ENCODE peak calls at places on chromosome X, in six cellular contexts. U is NCI-H1436, Z is smooth muscle cell of the brain vasculature, D is caudate nucleus, B is GM03348, V is retina. R is an unnamed sample.

GRCh38 chrX:71565634-71566033 is 12.6 kb upstream of the GCNA start:
- DNase-seq in B (no peak), Z (no peak), D (no peak), U (no peak), V (no peak), R (no peak)

GRCh38 chrX:134868766-134869495 is 121.9 kb upstream of the SMIM10 start:
- DNase-seq in B (peak; percentile 47), V (no peak), D (no peak), U (no peak), Z (no peak), R (no peak)

GRCh38 chrX:12984629-12985303 is 9.9 kb downstream of the TMSB4X start:
- DNase-seq in B (peak; percentile 52), D (no peak), Z (no peak), V (no peak), U (no peak), R (no peak)

GRCh38 chrX:40278340-40279090 is 180.8 kb upstream of the BCOR start:
- DNase-seq in Z (no peak), B (peak; percentile 16), U (no peak), V (no peak), D (no peak), R (no peak)

GRCh38 chrX:108071578-108071977 is 19.8 kb downstream of the PSMD10 start:
- DNase-seq in Z (no peak), D (no peak), U (no peak), V (no peak), B (no peak), R (no peak)

GRCh38 chrX:7108995-7109634 is 38.4 kb upstream of the STS start:
- DNase-seq in U (no peak), Z (no peak), V (peak; percentile 68), D (no peak), B (peak; percentile 12), R (no peak)

GRCh38 chrX:41435708-41436107 is 11.4 kb upstream of the NYX start:
- DNase-seq in D (no peak), U (no peak), B (no peak), V (no peak), Z (peak; percentile 50), R (no peak)

GRCh38 chrX:81857192-81857591 is 655.3 kb downstream of the SH3BGRL start:
- DNase-seq in D (no peak), B (no peak), Z (no peak), V (no peak), U (no peak), R (no peak)

GRCh38 chrX:115561605-115562491 is 874 bp downstream of the PLS3 start:
- DNase-seq in Z (no peak), V (peak; percentile 27), B (peak; percentile 62), D (peak; percentile 33), U (peak; percentile 41), R (peak; percentile 37)

GRCh38 chrX:133523094-133523493 is 107.8 kb upstream of the GPC4 start:
- DNase-seq in B (peak; percentile 15), D (no peak), U (no peak), Z (no peak), V (no peak), R (no peak)

GRCh38 chrX:112630187-112630586 is 49.6 kb downstream of the LHFPL1 start:
- DNase-seq in V (no peak), B (peak; percentile 14), D (no peak), U (no peak), Z (no peak), R (no peak)

GRCh38 chrX:1427756-1428155 is 25.0 kb downstream of the ASMTL start:
- DNase-seq in Z (no peak), B (no peak), V (no peak), U (no peak), D (no peak), R (no peak)

GRCh38 chrX:46957299-46957698 is 45.1 kb downstream of the JADE3 start:
- DNase-seq in U (no peak), V (no peak), Z (no peak), D (no peak), B (no peak), R (no peak)

GRCh38 chrX:96445531-96446065 is 239.0 kb upstream of the DIAPH2 start:
- DNase-seq in U (no peak), V (no peak), Z (no peak), B (no peak), D (no peak), R (no peak)

GRCh38 chrX:154658957-154659356 is 5.6 kb upstream of the CTAG2 start:
- DNase-seq in B (no peak), D (no peak), V (no peak), Z (no peak), U (no peak), R (no peak)

GRCh38 chrX:110204986-110205385 is 112.9 kb downstream of the AMMECR1 start:
- DNase-seq in D (no peak), V (no peak), Z (no peak), U (no peak), B (peak; percentile 26), R (no peak)

GRCh38 chrX:52870041-52870440 is 2.2 kb upstream of the XAGE3 start:
- DNase-seq in B (peak; percentile 1), U (no peak), D (no peak), V (no peak), Z (no peak), R (no peak)

GRCh38 chrX:49166914-49167739 is 4.6 kb downstream of the MAGIX start:
- DNase-seq in B (no peak), V (peak; percentile 67), D (no peak), U (no peak), Z (no peak), R (peak; percentile 10)

GRCh38 chrX:37349131-37350033 is at the start of gene PRRG1:
- DNase-seq in U (no peak), Z (peak; percentile 46), D (peak; percentile 61), V (peak; percentile 85), B (peak; percentile 89), R (peak; percentile 5)

GRCh38 chrX:115690554-115691216 is 129.7 kb downstream of the PLS3 start:
- DNase-seq in D (peak; percentile 2), B (peak; percentile 51), U (peak; percentile 79), V (peak; percentile 71), Z (peak; percentile 80), R (peak; percentile 0)

GRCh38 chrX:21926116-21926515 is 14.4 kb upstream of the SMS start:
- DNase-seq in V (no peak), D (no peak), Z (no peak), B (peak; percentile 10), U (no peak), R (no peak)

GRCh38 chrX:54447461-54447860 is 7.3 kb downstream of the TSR2 start:
- DNase-seq in D (no peak), V (no peak), U (peak; percentile 1), Z (no peak), B (no peak), R (no peak)

GRCh38 chrX:72470111-72470510 is 102.5 kb downstream of the HDAC8 start:
- DNase-seq in Z (no peak), V (no peak), B (no peak), U (no peak), D (no peak), R (no peak)

GRCh38 chrX:47608130-47608810 is 11.4 kb downstream of the SYN1 start:
- DNase-seq in Z (no peak), U (no peak), V (no peak), D (no peak), B (no peak), R (no peak)

GRCh38 chrX:106780259-106780658 is 22.2 kb upstream of the TBC1D8B start:
- DNase-seq in V (no peak), B (no peak), U (no peak), D (no peak), Z (no peak), R (no peak)

GRCh38 chrX:75784689-75785491 is at the start of gene MAGEE2:
- DNase-seq in B (peak; percentile 21), Z (no peak), V (peak; percentile 77), D (no peak), U (no peak), R (no peak)

R was measured in substantia nigra.